ENCODE peak calls at places on chromosomes 2 and 18, in seven cellular contexts. F is heart right ventricle, J is right lobe of liver, T is astrocyte of the spinal cord, E is GM23248, K is uterus, Q is Peyer's patch. W is an unnamed sample.
A peak's percentile ranks its signal among the peaks of the same experiment; 100 is the strongest.

GRCh38 chr2:31812051-31812798 is 198.6 kb downstream of the MEMO1 start:
- DNase-seq in F (no peak), J (peak; percentile 56), T (no peak), E (peak; percentile 37), K (no peak), Q (no peak), W (peak; percentile 10)

GRCh38 chr2:5915926-5916325 is 223.7 kb downstream of the SOX11 start:
- DNase-seq in F (peak; percentile 22), J (no peak), T (peak; percentile 45), E (peak; percentile 0), K (no peak), Q (no peak), W (no peak)

GRCh38 chr18:48819781-48820482 is 130.8 kb downstream of the SMAD7 start:
- DNase-seq in F (peak; percentile 1), J (peak; percentile 43), T (no peak), E (no peak), K (peak; percentile 11), Q (peak; percentile 43), W (no peak)

GRCh38 chr2:157806426-157806825 is 69.7 kb downstream of the ACVR1 start:
- DNase-seq in F (no peak), J (no peak), T (no peak), E (no peak), K (no peak), Q (no peak), W (no peak)

GRCh38 chr2:53896864-53897263 is 37.1 kb upstream of the GPR75 start:
- DNase-seq in F (no peak), J (no peak), T (peak; percentile 51), E (peak; percentile 80), K (no peak), Q (no peak), W (no peak)

GRCh38 chr2:206457188-206457634 is 13.9 kb downstream of the ADAM23 start:
- DNase-seq in F (no peak), J (no peak), T (peak; percentile 30), E (no peak), K (no peak), Q (no peak), W (no peak)

GRCh38 chr2:100643459-100643858 is 80.7 kb downstream of the PDCL3 start:
- DNase-seq in F (no peak), J (no peak), T (no peak), E (no peak), K (no peak), Q (no peak), W (no peak)

GRCh38 chr2:10654069-10654468 is 35.7 kb downstream of the NOL10 start:
- DNase-seq in F (no peak), J (no peak), T (peak; percentile 50), E (peak; percentile 44), K (no peak), Q (no peak), W (no peak)

GRCh38 chr2:207768168-207768890 is 1.4 kb downstream of the FZD5 start:
- DNase-seq in F (peak; percentile 29), J (peak; percentile 69), T (peak; percentile 46), E (peak; percentile 63), K (peak; percentile 33), Q (peak; percentile 77), W (no peak)

GRCh38 chr2:54341656-54342055 is 85.6 kb upstream of the TSPYL6 start:
- DNase-seq in F (no peak), J (no peak), T (no peak), E (peak; percentile 23), K (no peak), Q (no peak), W (no peak)

GRCh38 chr18:8443505-8443904 is 165.7 kb upstream of the RAB12 start:
- DNase-seq in F (no peak), J (no peak), T (no peak), E (peak; percentile 28), K (no peak), Q (no peak), W (no peak)

GRCh38 chr2:65393743-65394422 is 38.5 kb downstream of the SPRED2 start:
- DNase-seq in F (no peak), J (no peak), T (no peak), E (no peak), K (no peak), Q (no peak), W (no peak)

GRCh38 chr2:193332938-193333337 is 1138.2 kb upstream of the TMEFF2 start:
- DNase-seq in F (no peak), J (no peak), T (no peak), E (no peak), K (no peak), Q (no peak), W (no peak)

GRCh38 chr2:72211777-72212515 is 64.3 kb upstream of the CYP26B1 start:
- DNase-seq in F (no peak), J (no peak), T (peak; percentile 71), E (peak; percentile 78), K (no peak), Q (no peak), W (no peak)

GRCh38 chr2:196479350-196479749 is 160.2 kb upstream of the CCDC150 start:
- DNase-seq in F (no peak), J (no peak), T (peak; percentile 57), E (peak; percentile 96), K (no peak), Q (no peak), W (no peak)

GRCh38 chr2:95385570-95385984 is 16.9 kb upstream of the FAHD2A start:
- DNase-seq in F (no peak), J (no peak), T (no peak), E (no peak), K (peak; percentile 15), Q (no peak), W (peak; percentile 39)

GRCh38 chr2:134348239-134348638 is 94.4 kb downstream of the MGAT5 start:
- DNase-seq in F (no peak), J (no peak), T (peak; percentile 60), E (peak; percentile 51), K (no peak), Q (no peak), W (peak; percentile 68)

GRCh38 chr18:23134780-23135678 is at the start of gene CABLES1:
- DNase-seq in F (peak; percentile 33), J (peak; percentile 92), T (peak; percentile 73), E (peak; percentile 76), K (peak; percentile 66), Q (peak; percentile 81), W (peak; percentile 69)

GRCh38 chr2:26629346-26629630 is 11.9 kb downstream of the CIB4 start:
- DNase-seq in F (no peak), J (no peak), T (no peak), E (no peak), K (no peak), Q (peak; percentile 34), W (no peak)

GRCh38 chr2:204776781-204777559 is 231.7 kb downstream of the PARD3B start:
- DNase-seq in F (no peak), J (no peak), T (peak; percentile 36), E (peak; percentile 31), K (no peak), Q (no peak), W (no peak)

GRCh38 chr2:128642801-128643200 is 324.1 kb upstream of the HS6ST1 start:
- DNase-seq in F (no peak), J (no peak), T (no peak), E (no peak), K (no peak), Q (no peak), W (peak; percentile 19)

GRCh38 chr18:63314991-63315662 is 4.4 kb downstream of the BCL2 start:
- DNase-seq in F (no peak), J (no peak), T (no peak), E (no peak), K (no peak), Q (no peak), W (no peak)

GRCh38 chr18:63315879-63316278 is 3.7 kb downstream of the BCL2 start:
- DNase-seq in F (no peak), J (no peak), T (no peak), E (no peak), K (no peak), Q (no peak), W (no peak)

GRCh38 chr18:63312731-63313408 is 6.7 kb downstream of the BCL2 start:
- DNase-seq in F (no peak), J (no peak), T (no peak), E (no peak), K (no peak), Q (no peak), W (no peak)

GRCh38 chr18:63313409-63313917 is 6.1 kb downstream of the BCL2 start:
- DNase-seq in F (no peak), J (no peak), T (no peak), E (no peak), K (no peak), Q (no peak), W (no peak)

DNA sequence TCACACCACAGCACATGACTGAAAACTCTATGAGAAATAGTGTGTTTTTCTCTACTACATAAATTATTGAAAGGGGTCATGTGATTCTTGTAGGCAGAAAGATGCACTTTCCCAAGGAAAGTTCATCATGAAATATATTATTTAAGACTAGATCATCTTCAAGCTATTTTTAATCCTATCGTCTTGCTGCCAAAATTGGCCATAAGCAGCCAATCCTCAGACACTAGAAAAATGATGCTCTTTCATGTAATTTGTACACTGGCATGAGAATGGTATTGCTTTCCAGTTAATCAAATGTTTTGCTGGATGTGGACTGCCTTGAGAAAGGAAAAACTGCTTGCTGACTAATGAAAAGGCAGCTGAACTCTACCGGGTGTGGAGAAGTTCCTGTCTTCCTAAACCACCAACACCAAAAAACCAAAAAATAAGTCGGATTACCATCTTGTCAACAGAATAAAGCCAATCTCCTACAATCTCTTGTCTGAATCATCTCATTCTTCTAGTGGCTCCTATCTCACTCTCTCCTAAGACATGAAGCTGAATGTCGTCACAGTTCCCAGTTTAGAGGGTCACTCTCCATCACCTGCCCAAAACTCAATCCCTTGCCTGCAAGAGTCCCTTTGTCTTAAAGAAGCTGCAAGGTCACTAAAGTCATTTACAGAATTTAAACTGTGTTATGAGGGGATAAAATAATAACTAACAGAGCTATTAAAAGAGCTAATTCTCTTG is 5.3 kb downstream of the BCL2 start:
- DNase-seq in F (no peak), J (no peak), T (no peak), E (no peak), K (no peak), Q (no peak), W (no peak)
- H3K4me3 ChIP-seq in F (no peak overlapping the region), J (no peak overlapping the region), T (no peak overlapping the region), E (no peak overlapping the region), K (no peak overlapping the region), Q (no peak overlapping the region), W (no peak overlapping the region)

DNA sequence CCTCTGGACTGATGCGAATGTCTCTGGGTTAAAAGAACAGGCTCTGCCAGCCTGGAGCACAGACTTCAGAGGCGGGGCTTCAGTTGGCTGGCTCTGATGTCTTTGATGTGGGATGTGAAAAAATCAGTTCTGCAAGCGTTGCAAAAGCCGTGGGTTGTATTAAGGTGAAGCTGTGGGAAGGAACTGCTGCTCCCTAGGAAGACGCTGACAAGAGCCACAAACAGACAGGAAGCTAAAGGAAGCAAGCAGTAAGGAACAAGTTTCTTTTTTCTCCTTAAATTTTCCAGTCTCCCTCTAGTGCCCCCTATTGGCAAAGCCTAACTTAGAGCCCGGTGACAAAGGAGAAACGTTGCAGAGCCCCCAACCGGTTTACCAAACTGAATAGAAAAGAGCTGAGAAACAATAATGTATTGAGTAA is 239.0 kb downstream of the CCDC178 start:
- DNase-seq in F (no peak), J (no peak), T (peak; percentile 69), E (peak; percentile 30), K (no peak), Q (no peak), W (no peak)
- H3K4me3 ChIP-seq in F (no peak overlapping the region), J (no peak overlapping the region), T (peak overlapping the region; percentile 18), E (no peak overlapping the region), K (no peak overlapping the region), Q (no peak overlapping the region), W (no peak overlapping the region)

GRCh38 chr18:62682396-62682795 is 32.9 kb upstream of the PHLPP1 start:
- DNase-seq in F (no peak), J (no peak), T (no peak), E (no peak), K (no peak), Q (no peak), W (no peak)
- H3K4me3 ChIP-seq in F (no peak overlapping the region), J (no peak overlapping the region), T (no peak overlapping the region), E (no peak overlapping the region), K (no peak overlapping the region), Q (no peak overlapping the region), W (no peak overlapping the region)

GRCh38 chr18:766550-766860 is 45.5 kb downstream of the YES1 start:
- DNase-seq in F (no peak), J (no peak), T (no peak), E (no peak), K (no peak), Q (no peak), W (no peak)
- H3K4me3 ChIP-seq in F (no peak overlapping the region), J (no peak overlapping the region), T (no peak overlapping the region), E (no peak overlapping the region), K (no peak overlapping the region), Q (no peak overlapping the region), W (no peak overlapping the region)

W was measured in SJSA1.